ENCODE peak calls at places on chromosomes 11 and 22, in nine cellular contexts. X, B, L, I, W, P, N, H and K are unnamed samples.

GRCh38 chr11:110053848-110054414 is 39.3 kb upstream of the ZC3H12C start:
- DNase-seq in X (no peak), B (no peak), L (no peak), I (no peak), W (no peak), P (no peak), N (no peak), H (no peak), K (no peak)

GRCh38 chr11:40514124-40514523 is 945.3 kb downstream of the LRRC4C start:
- DNase-seq in X (no peak), B (no peak), L (no peak), I (no peak), W (no peak), P (no peak), N (no peak), H (no peak), K (no peak)

GRCh38 chr22:19874307-19875060 is 19.8 kb upstream of the GNB1L start:
- DNase-seq in X (peak), B (no peak), L (peak), I (no peak), W (no peak), P (peak), N (no peak), H (no peak), K (peak)

GRCh38 chr11:122207505-122207904 is 91.5 kb upstream of the BLID start:
- DNase-seq in X (no peak), B (peak), L (no peak), I (peak), W (no peak), P (no peak), N (peak), H (no peak), K (no peak)

GRCh38 chr22:19057999-19058491 is 64.2 kb downstream of the DGCR2 start:
- DNase-seq in X (peak), B (no peak), L (peak), I (no peak), W (no peak), P (no peak), N (no peak), H (no peak), K (no peak)

GRCh38 chr11:64065712-64066111 is 30.0 kb downstream of the FLRT1 start:
- DNase-seq in X (no peak), B (no peak), L (no peak), I (no peak), W (no peak), P (no peak), N (no peak), H (no peak), K (no peak)

GRCh38 chr11:114821626-114822025 is 143.3 kb downstream of the NXPE2 start:
- DNase-seq in X (no peak), B (no peak), L (no peak), I (no peak), W (no peak), P (no peak), N (no peak), H (no peak), K (no peak)

GRCh38 chr11:72338741-72339140 is 94.8 kb upstream of the PHOX2A start:
- DNase-seq in X (no peak), B (no peak), L (no peak), I (no peak), W (no peak), P (no peak), N (no peak), H (no peak), K (no peak)

GRCh38 chr22:31603574-31603973 is 58.4 kb downstream of the PISD start:
- DNase-seq in X (no peak), B (no peak), L (no peak), I (no peak), W (no peak), P (no peak), N (no peak), H (no peak), K (no peak)

GRCh38 chr11:115439385-115439784 is 64.8 kb downstream of the CADM1 start:
- DNase-seq in X (no peak), B (no peak), L (no peak), I (peak), W (no peak), P (no peak), N (no peak), H (no peak), K (no peak)

GRCh38 chr11:123122341-123122740 is 60.4 kb upstream of the HSPA8 start:
- DNase-seq in X (no peak), B (peak), L (no peak), I (no peak), W (no peak), P (no peak), N (peak), H (no peak), K (no peak)

GRCh38 chr11:10807629-10808552 is 835 bp downstream of the EIF4G2 start:
- DNase-seq in X (peak), B (peak), L (peak), I (no peak), W (no peak), P (peak), N (peak), H (peak), K (peak)

GRCh38 chr22:44645531-44645930 is 56.5 kb upstream of the PRR5 start:
- DNase-seq in X (no peak), B (no peak), L (no peak), I (no peak), W (no peak), P (no peak), N (no peak), H (no peak), K (no peak)

GRCh38 chr11:8593935-8594909 is at the start of gene STK33:
- DNase-seq in X (peak), B (no peak), L (peak), I (no peak), W (peak), P (peak), N (no peak), H (no peak), K (peak)

GRCh38 chr22:40648386-40648785 is 11.9 kb upstream of the MRTFA start:
- DNase-seq in X (peak), B (no peak), L (no peak), I (no peak), W (no peak), P (no peak), N (no peak), H (no peak), K (no peak)

GRCh38 chr11:100984668-100985067 is 144.9 kb downstream of the PGR start:
- DNase-seq in X (no peak), B (no peak), L (no peak), I (no peak), W (no peak), P (no peak), N (no peak), H (no peak), K (no peak)

GRCh38 chr22:32746715-32747114 is 54.8 kb upstream of the TIMP3 start:
- DNase-seq in X (no peak), B (peak), L (no peak), I (no peak), W (no peak), P (no peak), N (no peak), H (no peak), K (no peak)

GRCh38 chr11:44387415-44387814 is 77.5 kb upstream of the ALX4 start:
- DNase-seq in X (no peak), B (no peak), L (no peak), I (no peak), W (no peak), P (no peak), N (no peak), H (no peak), K (no peak)

GRCh38 chr22:28442951-28443876 is 236.4 kb downstream of the TTC28 start:
- DNase-seq in X (peak), B (peak), L (peak), I (no peak), W (no peak), P (peak), N (peak), H (no peak), K (no peak)

GRCh38 chr22:29309332-29310064 is 3.0 kb downstream of the GAS2L1 start:
- DNase-seq in X (no peak), B (no peak), L (peak), I (no peak), W (no peak), P (no peak), N (no peak), H (no peak), K (no peak)

GRCh38 chr11:44112083-44112865 is 16.8 kb downstream of the EXT2 start:
- DNase-seq in X (no peak), B (no peak), L (no peak), I (no peak), W (no peak), P (no peak), N (peak), H (no peak), K (no peak)

GRCh38 chr22:20611418-20611817 is 104.0 kb downstream of the MED15 start:
- DNase-seq in X (no peak), B (no peak), L (no peak), I (no peak), W (no peak), P (no peak), N (no peak), H (no peak), K (no peak)

GRCh38 chr22:46010951-46011626 is 34.1 kb upstream of the WNT7B start:
- DNase-seq in X (peak), B (no peak), L (peak), I (no peak), W (no peak), P (no peak), N (no peak), H (no peak), K (no peak)

GRCh38 chr22:46012182-46012880 is 35.4 kb upstream of the WNT7B start:
- DNase-seq in X (peak), B (no peak), L (no peak), I (no peak), W (no peak), P (no peak), N (no peak), H (no peak), K (no peak)

GRCh38 chr22:46011627-46012181 is 34.7 kb upstream of the WNT7B start:
- DNase-seq in X (peak), B (no peak), L (no peak), I (no peak), W (no peak), P (no peak), N (no peak), H (no peak), K (no peak)

GRCh38 chr22:46013460-46014416 is 36.8 kb upstream of the WNT7B start:
- DNase-seq in X (peak), B (peak), L (peak), I (peak), W (peak), P (peak), N (peak), H (peak), K (peak)

DNA sequence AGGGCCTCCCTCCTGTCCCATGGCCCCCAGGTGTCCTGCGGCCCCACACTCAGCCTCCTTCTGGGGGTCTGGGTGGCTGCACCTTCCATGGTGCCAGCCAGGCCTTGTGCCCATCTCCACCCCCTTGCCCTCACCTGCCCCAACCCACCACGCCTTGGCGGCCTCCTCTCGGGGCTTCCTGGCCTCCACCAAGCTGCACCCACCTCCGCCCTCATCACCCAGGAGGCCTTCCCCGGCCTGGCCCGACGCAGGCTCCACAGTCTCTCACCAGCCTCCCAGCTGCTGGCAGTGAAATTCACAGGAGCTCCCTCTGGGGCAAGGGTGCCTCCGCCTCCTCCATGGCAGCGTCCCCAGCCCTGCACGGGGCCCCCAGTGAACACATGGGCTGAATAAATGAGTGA is 35.9 kb upstream of the WNT7B start:
- DNase-seq in X (peak), B (no peak), L (no peak), I (no peak), W (no peak), P (no peak), N (no peak), H (no peak), K (no peak)
- H3K4me3 ChIP-seq in X (peak), B (peak), L (peak), I (no peak), W (no peak), P (peak), N (no peak), H (peak), K (peak)

GRCh38 chr11:31816467-31817053 is 5.4 kb upstream of the PAX6 start:
- DNase-seq in X (no peak), B (no peak), L (no peak), I (no peak), W (no peak), P (peak), N (no peak), H (no peak), K (no peak)

GRCh38 chr11:31815743-31816466 is 4.8 kb upstream of the PAX6 start:
- DNase-seq in X (no peak), B (no peak), L (no peak), I (no peak), W (no peak), P (peak), N (no peak), H (no peak), K (no peak)

GRCh38 chr11:31817621-31818493 is 6.7 kb upstream of the PAX6 start:
- DNase-seq in X (no peak), B (no peak), L (no peak), I (no peak), W (no peak), P (peak), N (no peak), H (no peak), K (no peak)

GRCh38 chr11:31818874-31819331 is 7.8 kb upstream of the PAX6 start:
- DNase-seq in X (no peak), B (no peak), L (no peak), I (no peak), W (no peak), P (peak), N (no peak), H (no peak), K (no peak)

GRCh38 chr11:31817054-31817620 is 6.0 kb upstream of the PAX6 start:
- DNase-seq in X (no peak), B (no peak), L (no peak), I (no peak), W (no peak), P (peak), N (no peak), H (no peak), K (no peak)
- H3K27ac ChIP-seq in X (no peak), B (no peak), L (no peak), I (no peak), W (no peak), P (no peak), N (no peak), H (no peak), K (no peak)

GRCh38 chr11:6497069-6497839 is at the start of gene DNHD1:
- DNase-seq in X (no peak), B (no peak), L (no peak), I (no peak), W (no peak), P (peak), N (no peak), H (no peak), K (no peak)
- H3K4me3 ChIP-seq in X (no peak), B (no peak), L (peak), I (no peak), W (no peak), P (no peak), N (no peak), H (no peak), K (no peak)

GRCh38 chr22:46577361-46578249 is 40.2 kb upstream of the CELSR1 start:
- DNase-seq in X (peak), B (no peak), L (no peak), I (no peak), W (no peak), P (peak), N (no peak), H (no peak), K (no peak)

GRCh38 chr22:46579751-46580449 is 40.3 kb upstream of the GRAMD4 start:
- DNase-seq in X (peak), B (no peak), L (no peak), I (no peak), W (no peak), P (no peak), N (no peak), H (no peak), K (no peak)

GRCh38 chr22:46576556-46577351 is 39.3 kb upstream of the CELSR1 start:
- DNase-seq in X (peak), B (no peak), L (peak), I (no peak), W (peak), P (peak), N (no peak), H (peak), K (peak)

GRCh38 chr22:46578824-46579561 is 41.2 kb upstream of the GRAMD4 start:
- DNase-seq in X (peak), B (no peak), L (peak), I (no peak), W (no peak), P (peak), N (no peak), H (no peak), K (no peak)

DNA sequence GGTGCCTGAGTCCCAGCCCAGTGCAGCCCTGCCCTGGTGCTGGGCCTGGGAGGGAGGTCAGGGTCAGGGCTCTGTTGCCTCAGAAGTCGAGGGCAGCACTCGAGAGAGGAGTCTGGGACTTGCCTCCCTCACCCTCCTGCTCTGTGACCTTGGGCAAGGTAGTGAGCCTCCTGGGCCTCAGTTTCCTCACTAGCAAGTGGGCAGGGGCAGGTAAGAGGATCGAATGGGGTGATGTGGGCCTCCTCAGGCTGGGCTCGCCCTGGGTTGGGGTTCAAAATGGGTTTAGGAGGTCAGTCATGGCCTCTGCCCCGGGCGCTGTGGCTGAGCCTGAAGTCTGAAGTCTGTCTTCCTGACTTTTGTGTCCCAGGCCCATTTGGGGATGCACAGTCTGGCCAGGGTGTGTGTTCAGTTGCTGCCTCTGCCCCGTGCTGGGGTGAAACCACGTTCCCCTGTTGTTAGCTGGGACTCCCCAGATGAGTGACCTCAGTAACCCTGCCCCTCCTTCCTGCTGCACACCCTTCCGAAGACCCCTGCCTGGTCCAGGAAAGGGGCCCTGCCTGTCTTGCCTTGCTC is 40.9 kb upstream of the CELSR1 start:
- DNase-seq in X (peak), B (no peak), L (no peak), I (no peak), W (no peak), P (no peak), N (no peak), H (no peak), K (no peak)
- H3K27ac ChIP-seq in X (peak), B (peak), L (peak), I (no peak), W (peak), P (no peak), N (no peak), H (no peak), K (no peak)

DNA sequence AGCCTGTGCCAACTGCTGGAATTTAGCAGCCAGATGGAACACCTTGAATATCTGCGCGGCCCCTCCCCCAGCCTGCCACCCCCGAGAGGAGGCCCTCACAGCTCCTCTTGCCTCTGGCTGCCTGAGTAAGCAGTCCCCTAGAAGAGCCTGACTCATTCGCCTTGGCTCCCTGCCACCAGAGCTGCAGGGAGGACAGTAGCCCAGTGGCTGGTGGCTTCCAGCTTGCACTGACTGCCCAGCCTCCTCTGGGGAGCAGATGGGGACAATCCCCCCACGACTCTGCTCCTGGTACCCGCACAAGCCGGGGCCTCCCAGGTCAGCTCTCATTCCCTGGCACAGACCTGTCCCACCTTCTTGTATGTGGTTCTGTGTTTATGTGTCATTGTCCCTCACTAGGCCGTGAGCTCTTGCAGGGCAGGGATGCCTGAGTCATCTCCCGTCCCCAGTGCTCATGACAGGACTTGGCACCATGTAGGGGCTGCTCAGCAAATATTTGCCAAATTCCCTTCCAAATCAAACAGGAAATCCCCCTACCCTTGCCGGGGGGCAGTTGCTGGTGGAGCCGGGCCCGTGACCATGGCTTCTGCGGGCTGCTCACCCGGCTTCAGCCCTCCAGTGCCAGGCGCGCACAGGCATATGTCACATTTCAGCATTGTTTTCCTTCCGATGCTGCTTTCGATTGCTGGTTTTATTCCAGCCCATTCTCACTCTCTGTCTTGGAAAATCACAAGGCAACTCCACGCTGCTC is 43.6 kb downstream of the CACNG2 start:
- DNase-seq in X (peak), B (peak), L (peak), I (peak), W (peak), P (no peak), N (peak), H (no peak), K (no peak)
- H3K4me3 ChIP-seq in X (no peak), B (peak), L (no peak), I (no peak), W (peak), P (no peak), N (no peak), H (no peak), K (no peak)

DNA sequence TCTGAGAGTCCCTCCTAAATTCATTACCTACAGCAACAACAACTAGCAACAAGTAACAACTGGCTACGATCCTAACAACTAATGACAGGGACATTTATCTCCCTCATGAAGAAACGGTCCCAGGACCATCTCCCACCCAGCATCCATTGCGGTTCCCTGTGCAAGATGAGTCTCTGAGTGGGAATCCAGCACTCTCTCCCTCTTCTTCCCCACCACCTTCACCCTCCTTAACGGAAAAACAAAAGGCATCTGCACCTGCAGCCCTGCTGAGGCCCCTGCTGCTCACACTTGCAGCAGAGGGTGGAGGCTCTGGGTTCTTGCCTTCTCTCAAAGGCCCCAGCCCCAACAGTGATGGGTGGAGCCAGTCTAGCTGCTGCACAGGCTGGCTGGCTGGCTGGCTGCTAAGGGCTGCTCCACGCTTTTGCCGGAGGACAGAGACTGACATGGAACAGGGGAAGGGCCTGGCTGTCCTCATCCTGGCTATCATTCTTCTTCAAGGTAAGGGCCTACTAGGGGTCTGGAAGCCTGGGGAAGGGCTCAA is at the start of gene CD3G:
- DNase-seq in X (no peak), B (no peak), L (peak), I (no peak), W (no peak), P (no peak), N (no peak), H (peak), K (peak)
- H3K27ac ChIP-seq in X (peak), B (no peak), L (peak), I (no peak), W (no peak), P (no peak), N (no peak), H (peak), K (peak)

GRCh38 chr11:75858042-75858441 is 43.0 kb downstream of the UVRAG start:
- DNase-seq in X (no peak), B (no peak), L (no peak), I (no peak), W (no peak), P (no peak), N (no peak), H (no peak), K (no peak)
- H3K4me3 ChIP-seq in X (no peak), B (no peak), L (no peak), I (no peak), W (no peak), P (no peak), N (no peak), H (no peak), K (no peak)